ENCODE peak calls at places on chromosomes 2 and 18, in eight cellular contexts. U is effector memory CD8-positive, alpha-beta T cell; R is NCI-H510A treated with DMSO at 0.1 percent for 48 hours; P is ACHN; W is hippocampal formation; C is heart left ventricle; B is HuH-7.5; L is NCI-H226. X is an unnamed sample.

GRCh38 chr2:68031546-68032160 is 31.2 kb downstream of the C1D start:
- DNase-seq in L (peak), U (no peak), R (peak), P (peak), C (no peak), W (peak), B (peak), X (peak)

GRCh38 chr2:112880696-112881095 is 30.3 kb upstream of the IL37 start:
- DNase-seq in W (no peak), L (no peak), C (no peak), B (no peak), P (no peak), U (no peak), R (no peak), X (no peak)

GRCh38 chr2:215479536-215480240 is 43.8 kb upstream of the FN1 start:
- DNase-seq in U (no peak), R (no peak), B (no peak), P (no peak), W (no peak), C (no peak), L (no peak), X (no peak)

GRCh38 chr2:127770973-127771735 is 39.8 kb downstream of the WDR33 start:
- DNase-seq in B (no peak), L (peak), C (no peak), R (no peak), P (no peak), U (no peak), W (no peak), X (peak)

GRCh38 chr2:21754164-21754788 is 630.5 kb downstream of the TDRD15 start:
- DNase-seq in R (peak), U (no peak), L (no peak), P (no peak), C (no peak), B (no peak), W (no peak), X (no peak)

GRCh38 chr2:148930046-148930775 is 55.2 kb downstream of the KIF5C start:
- DNase-seq in P (no peak), L (no peak), B (no peak), W (no peak), C (no peak), R (no peak), U (no peak), X (no peak)

GRCh38 chr2:238941262-238941792 is 93.4 kb downstream of the TWIST2 start:
- DNase-seq in B (no peak), W (no peak), L (no peak), U (no peak), R (no peak), P (no peak), C (no peak), X (no peak)

GRCh38 chr2:129903586-129904425 is 75.7 kb upstream of the RAB6C start:
- DNase-seq in U (no peak), P (no peak), R (no peak), B (no peak), L (no peak), W (no peak), C (no peak), X (no peak)

GRCh38 chr2:61185329-61185728 is 23.3 kb downstream of the C2orf74 start:
- DNase-seq in U (no peak), B (no peak), L (no peak), C (no peak), P (no peak), R (no peak), W (no peak), X (no peak)

GRCh38 chr2:199928626-199929025 is 17.5 kb downstream of the C2orf69 start:
- DNase-seq in L (no peak), W (no peak), B (no peak), C (no peak), U (no peak), R (no peak), P (no peak), X (no peak)

GRCh38 chr18:1421502-1421901 is 516.8 kb downstream of the ADCYAP1 start:
- DNase-seq in U (no peak), R (no peak), W (no peak), B (no peak), C (no peak), P (no peak), L (no peak), X (no peak)

GRCh38 chr2:240602266-240603050 is 15.9 kb downstream of the CAPN10 start:
- DNase-seq in W (no peak), P (no peak), U (no peak), L (no peak), R (no peak), B (no peak), C (peak), X (no peak)